ENCODE peak calls at places on chromosomes 4 and X, in four cellular contexts. J, G, F and D are unnamed samples.

GRCh38 chr4:136818811-136819210 is 713.5 kb downstream of the PCDH18 start:
- DNase-seq in J (no peak), G (no peak), F (no peak), D (no peak)

GRCh38 chrX:115531818-115532403 is 29.1 kb upstream of the PLS3 start:
- DNase-seq in J (no peak), G (no peak), F (no peak), D (no peak)

GRCh38 chrX:134568617-134569016 is 89.7 kb downstream of the PLAC1 start:
- DNase-seq in J (no peak), G (no peak), F (no peak), D (no peak)

GRCh38 chrX:10507876-10508275 is 112.5 kb downstream of the MID1 start:
- DNase-seq in J (no peak), G (no peak), F (no peak), D (no peak)

GRCh38 chrX:17535229-17535628 is 160.2 kb downstream of the NHS start:
- DNase-seq in J (no peak), G (no peak), F (no peak), D (no peak)

GRCh38 chrX:125503769-125504168 is 184.1 kb downstream of the TEX13C start:
- DNase-seq in J (no peak), G (no peak), F (no peak), D (no peak)

GRCh38 chrX:80229626-80230025 is 190.6 kb upstream of the TENT5D start:
- DNase-seq in J (no peak), G (no peak), F (no peak), D (no peak)

GRCh38 chr4:72895408-72895807 is 174.1 kb downstream of the COX18 start:
- DNase-seq in J (no peak), G (no peak), F (no peak), D (no peak)